ENCODE peak calls at places on chromosome 18, in nine cellular contexts. One of them, this sample, is unnamed.

GRCh38 chr18:5068856-5069255 is 128.2 kb downstream of the AKAIN1 start:
- DNase-seq in SJSA1: no peak
- DNase-seq in aorta: no peak
- DNase-seq in CD8-positive, alpha-beta memory T cell: no peak
- DNase-seq in astrocyte: peak; percentile 15
- DNase-seq in body of pancreas: no peak
- DNase-seq in lung: no peak
- DNase-seq in right atrium auricular region: no peak
- DNase-seq in upper lobe of right lung: no peak
- DNase-seq in this sample: no peak

GRCh38 chr18:63963610-63964256 is 6.1 kb upstream of the SERPINB8 start:
- DNase-seq in SJSA1: peak; percentile 53
- DNase-seq in aorta: no peak
- DNase-seq in CD8-positive, alpha-beta memory T cell: no peak
- DNase-seq in astrocyte: peak; percentile 48
- DNase-seq in body of pancreas: peak; percentile 74
- DNase-seq in lung: peak; percentile 51
- DNase-seq in right atrium auricular region: no peak
- DNase-seq in upper lobe of right lung: no peak
- DNase-seq in this sample: peak; percentile 71

GRCh38 chr18:54692463-54692862 is 101.4 kb downstream of the DYNAP start:
- DNase-seq in SJSA1: no peak
- DNase-seq in aorta: no peak
- DNase-seq in CD8-positive, alpha-beta memory T cell: no peak
- DNase-seq in astrocyte: no peak
- DNase-seq in body of pancreas: no peak
- DNase-seq in lung: no peak
- DNase-seq in right atrium auricular region: no peak
- DNase-seq in upper lobe of right lung: no peak
- DNase-seq in this sample: no peak

GRCh38 chr18:28331551-28331950 is 154.6 kb upstream of the CDH2 start:
- DNase-seq in SJSA1: no peak
- DNase-seq in aorta: no peak
- DNase-seq in CD8-positive, alpha-beta memory T cell: no peak
- DNase-seq in astrocyte: peak; percentile 6
- DNase-seq in body of pancreas: no peak
- DNase-seq in lung: no peak
- DNase-seq in right atrium auricular region: no peak
- DNase-seq in upper lobe of right lung: no peak
- DNase-seq in this sample: no peak

GRCh38 chr18:47420130-47420529 is 168.7 kb upstream of the SKOR2 start:
- DNase-seq in SJSA1: no peak
- DNase-seq in aorta: no peak
- DNase-seq in CD8-positive, alpha-beta memory T cell: no peak
- DNase-seq in astrocyte: no peak
- DNase-seq in body of pancreas: no peak
- DNase-seq in lung: no peak
- DNase-seq in right atrium auricular region: no peak
- DNase-seq in upper lobe of right lung: no peak
- DNase-seq in this sample: no peak

GRCh38 chr18:47754311-47755101 is 176.0 kb downstream of the SMAD2 start:
- DNase-seq in SJSA1: no peak
- DNase-seq in aorta: no peak
- DNase-seq in CD8-positive, alpha-beta memory T cell: peak; percentile 30
- DNase-seq in astrocyte: no peak
- DNase-seq in body of pancreas: peak; percentile 17
- DNase-seq in lung: no peak
- DNase-seq in right atrium auricular region: peak; percentile 49
- DNase-seq in upper lobe of right lung: peak; percentile 73
- DNase-seq in this sample: peak; percentile 32

GRCh38 chr18:48889115-48889941 is 61.4 kb downstream of the SMAD7 start:
- DNase-seq in SJSA1: no peak
- DNase-seq in aorta: peak; percentile 90
- DNase-seq in CD8-positive, alpha-beta memory T cell: no peak
- DNase-seq in astrocyte: no peak
- DNase-seq in body of pancreas: peak; percentile 32
- DNase-seq in lung: no peak
- DNase-seq in right atrium auricular region: peak; percentile 71
- DNase-seq in upper lobe of right lung: peak; percentile 71
- DNase-seq in this sample: no peak

GRCh38 chr18:54790109-54790508 is 38.2 kb upstream of the RAB27B start:
- DNase-seq in SJSA1: peak; percentile 39
- DNase-seq in aorta: no peak
- DNase-seq in CD8-positive, alpha-beta memory T cell: no peak
- DNase-seq in astrocyte: no peak
- DNase-seq in body of pancreas: no peak
- DNase-seq in lung: no peak
- DNase-seq in right atrium auricular region: no peak
- DNase-seq in upper lobe of right lung: no peak
- DNase-seq in this sample: no peak

GRCh38 chr18:33146009-33146408 is 294.5 kb downstream of the CCDC178 start:
- DNase-seq in SJSA1: no peak
- DNase-seq in aorta: no peak
- DNase-seq in CD8-positive, alpha-beta memory T cell: no peak
- DNase-seq in astrocyte: no peak
- DNase-seq in body of pancreas: no peak
- DNase-seq in lung: no peak
- DNase-seq in right atrium auricular region: no peak
- DNase-seq in upper lobe of right lung: no peak
- DNase-seq in this sample: no peak

GRCh38 chr18:11553098-11553940 is 56.1 kb upstream of the SLC35G4 start:
- DNase-seq in SJSA1: peak; percentile 44
- DNase-seq in aorta: no peak
- DNase-seq in CD8-positive, alpha-beta memory T cell: no peak
- DNase-seq in astrocyte: peak; percentile 29
- DNase-seq in body of pancreas: peak; percentile 40
- DNase-seq in lung: no peak
- DNase-seq in right atrium auricular region: no peak
- DNase-seq in upper lobe of right lung: no peak
- DNase-seq in this sample: peak; percentile 38

GRCh38 chr18:48186084-48186798 is 222.9 kb downstream of the ZBTB7C start:
- DNase-seq in SJSA1: no peak
- DNase-seq in aorta: no peak
- DNase-seq in CD8-positive, alpha-beta memory T cell: no peak
- DNase-seq in astrocyte: no peak
- DNase-seq in body of pancreas: no peak
- DNase-seq in lung: no peak
- DNase-seq in right atrium auricular region: no peak
- DNase-seq in upper lobe of right lung: no peak
- DNase-seq in this sample: no peak

GRCh38 chr18:7809978-7810377 is 242.9 kb downstream of the PTPRM start:
- DNase-seq in SJSA1: no peak
- DNase-seq in aorta: no peak
- DNase-seq in CD8-positive, alpha-beta memory T cell: no peak
- DNase-seq in astrocyte: no peak
- DNase-seq in body of pancreas: no peak
- DNase-seq in lung: no peak
- DNase-seq in right atrium auricular region: no peak
- DNase-seq in upper lobe of right lung: no peak
- DNase-seq in this sample: no peak

GRCh38 chr18:286515-287310 is 18.9 kb upstream of the THOC1 start:
- DNase-seq in SJSA1: peak; percentile 39
- DNase-seq in aorta: no peak
- DNase-seq in CD8-positive, alpha-beta memory T cell: no peak
- DNase-seq in astrocyte: peak; percentile 16
- DNase-seq in body of pancreas: peak; percentile 17
- DNase-seq in lung: no peak
- DNase-seq in right atrium auricular region: no peak
- DNase-seq in upper lobe of right lung: no peak
- DNase-seq in this sample: no peak

GRCh38 chr18:68763082-68763481 is 34.8 kb upstream of the CCDC102B start:
- DNase-seq in SJSA1: no peak
- DNase-seq in aorta: no peak
- DNase-seq in CD8-positive, alpha-beta memory T cell: no peak
- DNase-seq in astrocyte: peak; percentile 21
- DNase-seq in body of pancreas: no peak
- DNase-seq in lung: no peak
- DNase-seq in right atrium auricular region: no peak
- DNase-seq in upper lobe of right lung: no peak
- DNase-seq in this sample: no peak

GRCh38 chr18:48815581-48816324 is 135.0 kb downstream of the SMAD7 start:
- DNase-seq in SJSA1: no peak
- DNase-seq in aorta: peak; percentile 70
- DNase-seq in CD8-positive, alpha-beta memory T cell: no peak
- DNase-seq in astrocyte: peak; percentile 55
- DNase-seq in body of pancreas: no peak
- DNase-seq in lung: no peak
- DNase-seq in right atrium auricular region: peak; percentile 58
- DNase-seq in upper lobe of right lung: peak; percentile 20
- DNase-seq in this sample: no peak

GRCh38 chr18:54906636-54907180 is 52.6 kb downstream of the CCDC68 start:
- DNase-seq in SJSA1: no peak
- DNase-seq in aorta: no peak
- DNase-seq in CD8-positive, alpha-beta memory T cell: no peak
- DNase-seq in astrocyte: peak; percentile 53
- DNase-seq in body of pancreas: no peak
- DNase-seq in lung: no peak
- DNase-seq in right atrium auricular region: no peak
- DNase-seq in upper lobe of right lung: no peak
- DNase-seq in this sample: no peak

DNA sequence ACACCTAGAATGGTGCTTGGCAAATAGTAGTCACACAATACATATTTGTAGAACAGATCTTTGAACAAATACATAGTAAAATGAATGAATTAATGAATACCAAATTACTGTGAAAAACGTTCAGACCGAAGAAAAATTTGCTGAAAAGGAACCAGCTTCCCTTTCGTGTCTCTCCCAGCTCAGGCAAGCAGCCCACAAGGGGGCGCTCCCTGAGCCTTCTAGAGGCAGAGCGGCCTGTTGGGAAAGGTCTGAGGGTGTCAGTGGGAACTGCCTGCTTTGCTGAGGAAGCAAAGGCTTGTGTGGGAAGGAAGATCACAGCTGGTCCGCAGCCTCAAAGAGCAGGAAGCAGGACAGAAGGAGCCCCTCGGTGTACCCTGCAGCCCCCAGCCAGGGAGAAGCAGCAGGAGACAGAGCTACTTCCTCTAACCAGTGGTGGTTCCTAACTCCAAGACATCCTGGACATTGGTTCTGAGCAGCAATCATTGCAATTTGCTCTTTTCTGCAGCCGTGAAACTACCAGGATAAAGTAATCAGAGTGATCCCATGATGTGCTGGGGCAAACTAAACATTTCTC is 231.1 kb downstream of the ANKRD30B start:
- DNase-seq in SJSA1: no peak
- DNase-seq in aorta: no peak
- DNase-seq in CD8-positive, alpha-beta memory T cell: no peak
- DNase-seq in astrocyte: no peak
- DNase-seq in body of pancreas: peak; percentile 27
- DNase-seq in lung: peak; percentile 27
- DNase-seq in right atrium auricular region: peak; percentile 9
- DNase-seq in upper lobe of right lung: peak; percentile 65
- DNase-seq in this sample: no peak
- H3K9me3 ChIP-seq in SJSA1: no peaks in the 10 kb centered on the region
- H3K9me3 ChIP-seq in aorta: no peaks in the 10 kb centered on the region
- H3K9me3 ChIP-seq in CD8-positive, alpha-beta memory T cell: no peaks in the 10 kb centered on the region
- H3K9me3 ChIP-seq in astrocyte: peaks cover 3% of the 10 kb centered on the region
- H3K9me3 ChIP-seq in body of pancreas: no peaks in the 10 kb centered on the region
- H3K9me3 ChIP-seq in lung: no peaks in the 10 kb centered on the region
- H3K9me3 ChIP-seq in right atrium auricular region: no peaks in the 10 kb centered on the region
- H3K9me3 ChIP-seq in upper lobe of right lung: no peaks in the 10 kb centered on the region
- H3K9me3 ChIP-seq in this sample: no peaks in the 10 kb centered on the region

GRCh38 chr18:58215005-58215404 is 171.0 kb downstream of the NEDD4L start:
- DNase-seq in SJSA1: no peak
- DNase-seq in aorta: no peak
- DNase-seq in CD8-positive, alpha-beta memory T cell: no peak
- DNase-seq in astrocyte: no peak
- DNase-seq in body of pancreas: no peak
- DNase-seq in lung: no peak
- DNase-seq in right atrium auricular region: no peak
- DNase-seq in upper lobe of right lung: no peak
- DNase-seq in this sample: no peak
- H3K27ac ChIP-seq in SJSA1: peak overlapping the region; percentile 96
- H3K27ac ChIP-seq in aorta: no peak overlapping the region
- H3K27ac ChIP-seq in CD8-positive, alpha-beta memory T cell: no peak overlapping the region
- H3K27ac ChIP-seq in astrocyte: no peak overlapping the region
- H3K27ac ChIP-seq in body of pancreas: no peak overlapping the region
- H3K27ac ChIP-seq in lung: no peak overlapping the region
- H3K27ac ChIP-seq in right atrium auricular region: no peak overlapping the region
- H3K27ac ChIP-seq in upper lobe of right lung: no peak overlapping the region
- H3K27ac ChIP-seq in this sample: no peak overlapping the region

DNA sequence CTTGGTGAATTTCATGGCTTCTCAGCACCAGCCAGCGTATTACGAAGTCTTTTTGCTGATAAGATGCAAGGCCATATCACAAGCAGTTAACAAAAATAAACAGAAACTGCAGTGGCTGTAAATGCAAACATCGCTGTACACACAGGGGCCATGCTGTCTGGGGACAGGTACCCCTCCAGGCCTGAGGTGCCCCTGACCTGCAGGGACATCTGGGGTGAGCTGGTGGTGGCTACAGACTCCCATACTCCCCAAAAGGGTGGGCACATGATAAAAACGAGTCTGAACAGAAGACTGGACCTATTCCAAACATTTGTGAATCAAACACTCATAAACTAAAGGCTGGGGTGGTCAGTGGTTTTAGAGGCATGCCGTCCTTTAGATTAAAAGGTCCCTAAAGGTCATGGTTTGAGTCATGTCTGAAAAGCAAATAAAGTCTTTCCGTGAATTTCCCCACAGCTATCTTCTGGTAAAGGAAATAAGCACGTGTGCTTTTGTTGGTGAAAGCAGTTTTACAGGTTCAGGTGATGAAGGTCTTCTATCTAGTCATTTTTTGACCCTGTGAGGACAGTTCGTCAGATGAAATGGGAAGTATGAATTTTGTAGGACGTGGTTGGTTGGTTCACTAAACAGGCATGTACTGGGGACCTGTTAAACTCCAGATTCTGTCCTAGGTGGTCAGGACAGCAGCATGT is 36.8 kb downstream of the TTC39C start:
- DNase-seq in SJSA1: peak; percentile 27
- DNase-seq in aorta: no peak
- DNase-seq in CD8-positive, alpha-beta memory T cell: no peak
- DNase-seq in astrocyte: peak; percentile 53
- DNase-seq in body of pancreas: peak; percentile 10
- DNase-seq in lung: no peak
- DNase-seq in right atrium auricular region: no peak
- DNase-seq in upper lobe of right lung: no peak
- DNase-seq in this sample: no peak
- H3K4me3 ChIP-seq in SJSA1: no peak overlapping the region
- H3K4me3 ChIP-seq in aorta: no peak overlapping the region
- H3K4me3 ChIP-seq in CD8-positive, alpha-beta memory T cell: no peak overlapping the region
- H3K4me3 ChIP-seq in astrocyte: no peak overlapping the region
- H3K4me3 ChIP-seq in body of pancreas: no peak overlapping the region
- H3K4me3 ChIP-seq in lung: no peak overlapping the region
- H3K4me3 ChIP-seq in right atrium auricular region: no peak overlapping the region
- H3K4me3 ChIP-seq in upper lobe of right lung: no peak overlapping the region
- H3K4me3 ChIP-seq in this sample: peak overlapping the region; percentile 1

GRCh38 chr18:71194438-71194837 is 905.6 kb downstream of the SOCS6 start:
- DNase-seq in SJSA1: no peak
- DNase-seq in aorta: no peak
- DNase-seq in CD8-positive, alpha-beta memory T cell: no peak
- DNase-seq in astrocyte: no peak
- DNase-seq in body of pancreas: no peak
- DNase-seq in lung: no peak
- DNase-seq in right atrium auricular region: no peak
- DNase-seq in upper lobe of right lung: no peak
- DNase-seq in this sample: no peak

DNA sequence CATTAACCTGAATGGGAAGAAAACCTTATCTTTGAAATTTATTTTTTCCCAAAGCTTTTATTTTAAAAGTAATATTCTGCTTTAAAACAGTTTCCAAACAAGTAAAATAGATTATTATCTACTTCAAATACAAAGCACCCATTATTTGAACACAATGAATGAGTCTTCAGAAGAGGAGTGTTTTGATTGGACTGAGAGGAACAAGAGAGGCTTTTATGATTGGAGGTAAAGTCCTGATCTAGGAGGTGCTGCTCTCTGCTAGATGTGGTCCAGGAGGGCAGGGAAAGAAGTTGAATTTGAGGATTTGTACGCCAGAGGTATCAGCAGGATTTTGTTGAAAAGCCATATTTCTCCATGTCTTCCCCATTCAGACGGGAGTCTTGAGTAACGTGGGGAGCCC is 900.7 kb downstream of the SOCS6 start:
- DNase-seq in SJSA1: no peak
- DNase-seq in aorta: no peak
- DNase-seq in CD8-positive, alpha-beta memory T cell: no peak
- DNase-seq in astrocyte: no peak
- DNase-seq in body of pancreas: no peak
- DNase-seq in lung: no peak
- DNase-seq in right atrium auricular region: no peak
- DNase-seq in upper lobe of right lung: no peak
- DNase-seq in this sample: no peak
- H3K9me3 ChIP-seq in SJSA1: no peaks in the 10 kb centered on the region
- H3K9me3 ChIP-seq in aorta: no peaks in the 10 kb centered on the region
- H3K9me3 ChIP-seq in CD8-positive, alpha-beta memory T cell: no peaks in the 10 kb centered on the region
- H3K9me3 ChIP-seq in astrocyte: no peaks in the 10 kb centered on the region
- H3K9me3 ChIP-seq in body of pancreas: no peaks in the 10 kb centered on the region
- H3K9me3 ChIP-seq in lung: no peaks in the 10 kb centered on the region
- H3K9me3 ChIP-seq in right atrium auricular region: no peaks in the 10 kb centered on the region
- H3K9me3 ChIP-seq in upper lobe of right lung: no peaks in the 10 kb centered on the region
- H3K9me3 ChIP-seq in this sample: no peaks in the 10 kb centered on the region